ENCODE peak calls at places on chromosomes 1 and 21, in four cellular contexts. A is Right ventricle myocardium inferior, R is NCI-H2029, T is HT-29. S is an unnamed sample.

GRCh38 chr1:94250341-94250740 is 13.0 kb upstream of the ARHGAP29 start:
- DNase-seq in A (no peak), R (no peak), T (peak; percentile 83), S (no peak)

GRCh38 chr1:34419662-34420061 is 243.0 kb downstream of the C1orf94 start:
- DNase-seq in A (no peak), R (no peak), T (peak; percentile 47), S (no peak)

GRCh38 chr1:244861683-244862082 is 2.7 kb downstream of the HNRNPU start:
- DNase-seq in A (no peak), R (no peak), T (no peak), S (no peak)

GRCh38 chr1:33176362-33176850 is 5.4 kb downstream of the TRIM62 start:
- DNase-seq in A (no peak), R (no peak), T (no peak), S (no peak)

GRCh38 chr1:93638981-93639380 is 42.7 kb downstream of the BCAR3 start:
- DNase-seq in A (no peak), R (no peak), T (peak; percentile 74), S (no peak)

GRCh38 chr1:218371927-218372672 is 27.0 kb downstream of the TGFB2 start:
- DNase-seq in A (no peak), R (peak; percentile 62), T (no peak), S (peak; percentile 31)

GRCh38 chr1:181488884-181489283 is 5.6 kb downstream of the CACNA1E start:
- DNase-seq in A (no peak), R (no peak), T (no peak), S (no peak)

GRCh38 chr1:24900985-24901781 is 28.9 kb downstream of the RUNX3 start:
- DNase-seq in A (no peak), R (no peak), T (no peak), S (no peak)

GRCh38 chr1:5692649-5693048 is 299.6 kb downstream of the NPHP4 start:
- DNase-seq in A (no peak), R (no peak), T (no peak), S (no peak)

GRCh38 chr1:1872329-1872994 is 18.4 kb downstream of the GNB1 start:
- DNase-seq in A (peak; percentile 50), R (no peak), T (no peak), S (no peak)

GRCh38 chr1:59879556-59879955 is 47.0 kb downstream of the CYP2J2 start:
- DNase-seq in A (no peak), R (peak; percentile 65), T (peak; percentile 79), S (no peak)

GRCh38 chr1:112509660-112510178 is 954 bp downstream of the WNT2B start:
- DNase-seq in A (no peak), R (no peak), T (no peak), S (no peak)

GRCh38 chr1:2185880-2186855 is 8.4 kb downstream of the FAAP20 start:
- DNase-seq in A (no peak), R (no peak), T (no peak), S (no peak)

GRCh38 chr1:19309123-19309813 is 2.7 kb downstream of the AKR7A2 start:
- DNase-seq in A (no peak), R (no peak), T (no peak), S (no peak)

GRCh38 chr21:44722701-44723100 is 11.3 kb upstream of the TSPEAR start:
- DNase-seq in A (no peak), R (no peak), T (no peak), S (no peak)

GRCh38 chr1:96374076-96374762 is 347.4 kb upstream of the PTBP2 start:
- DNase-seq in A (no peak), R (no peak), T (peak; percentile 1), S (no peak)

GRCh38 chr1:180247061-180247460 is 17.0 kb downstream of the LHX4 start:
- DNase-seq in A (no peak), R (no peak), T (no peak), S (no peak)

GRCh38 chr1:111884772-111885443 is 104.6 kb downstream of the KCND3 start:
- DNase-seq in A (peak; percentile 64), R (no peak), T (no peak), S (no peak)

GRCh38 chr1:235642021-235642942 is 7.3 kb downstream of the GNG4 start:
- DNase-seq in A (no peak), R (peak; percentile 82), T (peak; percentile 40), S (peak; percentile 64)

GRCh38 chr1:191669629-191670028 is 488.6 kb upstream of the RGS18 start:
- DNase-seq in A (no peak), R (no peak), T (no peak), S (no peak)

GRCh38 chr1:172321429-172321828 is 99.1 kb upstream of the C1orf105 start:
- DNase-seq in A (no peak), R (no peak), T (no peak), S (no peak)

GRCh38 chr1:29122987-29123870 is 474 bp downstream of the TMEM200B start:
- DNase-seq in A (no peak), R (no peak), T (no peak), S (no peak)

GRCh38 chr1:244075247-244075722 is 24.2 kb downstream of the ZBTB18 start:
- DNase-seq in A (no peak), R (no peak), T (no peak), S (no peak)

GRCh38 chr1:34320081-34320480 is 143.4 kb downstream of the C1orf94 start:
- DNase-seq in A (no peak), R (no peak), T (no peak), S (no peak)

GRCh38 chr1:48677306-48678287 is 99.1 kb downstream of the BEND5 start:
- DNase-seq in A (peak; percentile 82), R (peak; percentile 91), T (peak; percentile 69), S (peak; percentile 88)

GRCh38 chr21:44708213-44708865 is 3.0 kb downstream of the TSPEAR start:
- DNase-seq in A (peak; percentile 50), R (peak; percentile 4), T (no peak), S (no peak)

GRCh38 chr1:96309783-96310182 is 411.8 kb upstream of the PTBP2 start:
- DNase-seq in A (peak; percentile 39), R (no peak), T (peak; percentile 19), S (no peak)

GRCh38 chr21:42479582-42479981 is 16.4 kb downstream of the RSPH1 start:
- DNase-seq in A (no peak), R (no peak), T (no peak), S (no peak)

GRCh38 chr1:40362699-40363098 is 10.8 kb upstream of the SMAP2 start:
- DNase-seq in A (no peak), R (no peak), T (no peak), S (no peak)

GRCh38 chr1:157597959-157598667 is at the start of gene FCRL4:
- DNase-seq in A (no peak), R (no peak), T (no peak), S (no peak)